ENCODE peak calls at places on chromosome 14, in five cellular contexts. V, A, N, Q and U are unnamed samples. For H3K4me1, the result is how much of the 10 kb centered on the place peaks cover.

GRCh38 chr14:65260786-65261185 is 151.7 kb upstream of the FUT8 start:
- DNase-seq in V (no peak), A (no peak), N (no peak), Q (no peak), U (no peak)

GRCh38 chr14:104138098-104138890 is at the start of gene KIF26A:
- DNase-seq in V (no peak), A (peak), N (peak), Q (peak), U (no peak)

GRCh38 chr14:72975776-72976175 is 49.5 kb downstream of the DCAF4 start:
- DNase-seq in V (no peak), A (no peak), N (no peak), Q (no peak), U (no peak)

GRCh38 chr14:100740196-100740825 is 13.6 kb downstream of the DLK1 start:
- DNase-seq in V (no peak), A (no peak), N (no peak), Q (peak), U (no peak)

GRCh38 chr14:83491091-83491490 is 1957.4 kb upstream of the SEL1L start:
- DNase-seq in V (no peak), A (no peak), N (no peak), Q (no peak), U (no peak)

GRCh38 chr14:101499513-101499912 is 61.8 kb upstream of the DIO3 start:
- DNase-seq in V (no peak), A (no peak), N (peak), Q (peak), U (no peak)

GRCh38 chr14:20350860-20351259 is 7.4 kb downstream of the PARP2 start:
- DNase-seq in V (no peak), A (no peak), N (no peak), Q (no peak), U (no peak)

GRCh38 chr14:38238332-38238731 is 17.6 kb downstream of the CLEC14A start:
- DNase-seq in V (no peak), A (no peak), N (no peak), Q (no peak), U (no peak)

GRCh38 chr14:85762523-85762922 is 232.6 kb downstream of the FLRT2 start:
- DNase-seq in V (no peak), A (no peak), N (no peak), Q (no peak), U (no peak)

GRCh38 chr14:21073921-21074320 is 3.8 kb downstream of the ARHGEF40 start:
- DNase-seq in V (no peak), A (no peak), N (no peak), Q (no peak), U (no peak)

GRCh38 chr14:86333506-86333905 is 803.6 kb downstream of the FLRT2 start:
- DNase-seq in V (no peak), A (no peak), N (no peak), Q (no peak), U (no peak)

GRCh38 chr14:58488550-58488949 is 61.0 kb downstream of the KIAA0586 start:
- DNase-seq in V (no peak), A (no peak), N (no peak), Q (no peak), U (no peak)

GRCh38 chr14:97432586-97432985 is 635.4 kb downstream of the VRK1 start:
- DNase-seq in V (no peak), A (no peak), N (no peak), Q (no peak), U (no peak)

GRCh38 chr14:32509632-32510187 is 180.6 kb downstream of the AKAP6 start:
- DNase-seq in V (peak), A (no peak), N (peak), Q (peak), U (no peak)
- H3K4me1 ChIP-seq in V (under half), A (under half), N (under half), Q (under half), U (under half)

GRCh38 chr14:68394719-68395117 is 398.1 kb downstream of the ZFP36L1 start:
- DNase-seq in V (no peak), A (no peak), N (peak), Q (peak), U (no peak)
- H3K27ac ChIP-seq in V (no peak), A (peak), N (peak), Q (peak), U (no peak)

GRCh38 chr14:24188251-24189058 is at the start of gene IPO4:
- DNase-seq in V (peak), A (peak), N (peak), Q (peak), U (peak)

GRCh38 chr14:24189059-24189375 is 401 bp upstream of the IPO4 start:
- DNase-seq in V (no peak), A (no peak), N (no peak), Q (no peak), U (no peak)

GRCh38 chr14:24190416-24190815 is 1.8 kb upstream of the IPO4 start:
- DNase-seq in V (no peak), A (no peak), N (no peak), Q (no peak), U (no peak)

GRCh38 chr14:24187538-24187915 is 1.1 kb downstream of the IPO4 start:
- DNase-seq in V (no peak), A (no peak), N (no peak), Q (no peak), U (no peak)

GRCh38 chr14:24189460-24189859 is 844 bp upstream of the IPO4 start:
- DNase-seq in V (no peak), A (no peak), N (no peak), Q (no peak), U (no peak)
- H3K4me1 ChIP-seq in V (under half), A (under half), N (under half), Q (under half), U (under half)

GRCh38 chr14:61492474-61492873 is 171.1 kb downstream of the PRKCH start:
- DNase-seq in V (no peak), A (no peak), N (no peak), Q (no peak), U (no peak)

GRCh38 chr14:61489527-61489926 is 168.1 kb downstream of the PRKCH start:
- DNase-seq in V (no peak), A (no peak), N (no peak), Q (no peak), U (no peak)

GRCh38 chr14:61491876-61492440 is 170.6 kb downstream of the PRKCH start:
- DNase-seq in V (peak), A (no peak), N (no peak), Q (no peak), U (no peak)

GRCh38 chr14:61489932-61490331 is 168.6 kb downstream of the PRKCH start:
- DNase-seq in V (peak), A (no peak), N (no peak), Q (peak), U (no peak)

DNA sequence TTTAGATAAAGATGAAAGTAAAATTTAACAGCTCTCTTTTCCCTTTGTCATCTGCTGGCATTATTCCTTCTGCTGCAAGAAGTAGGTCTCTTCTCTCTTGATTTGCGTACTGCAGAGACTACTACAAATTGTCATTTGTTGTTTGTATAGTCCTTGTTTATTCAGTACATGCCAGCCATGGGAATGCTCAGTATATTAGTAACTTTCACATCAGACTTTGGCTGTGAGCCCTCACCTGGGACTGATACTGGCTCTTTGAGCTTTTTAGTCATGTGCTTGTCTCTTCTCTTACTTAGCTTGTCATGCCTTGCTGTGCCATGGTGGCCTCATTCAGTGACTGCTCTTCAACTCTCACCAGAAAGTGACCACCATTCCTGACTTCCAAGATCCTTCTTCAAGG is 169.8 kb downstream of the PRKCH start:
- DNase-seq in V (no peak), A (no peak), N (no peak), Q (no peak), U (no peak)
- H3K27ac ChIP-seq in V (peak), A (no peak), N (no peak), Q (peak), U (no peak)

GRCh38 chr14:60648169-60648933 is 926 bp downstream of the SIX1 start:
- DNase-seq in V (no peak), A (no peak), N (no peak), Q (no peak), U (no peak)

GRCh38 chr14:60651051-60651935 is 2.0 kb upstream of the SIX1 start:
- DNase-seq in V (no peak), A (no peak), N (no peak), Q (no peak), U (no peak)

GRCh38 chr14:60648934-60649814 is at the start of gene SIX1:
- DNase-seq in V (peak), A (peak), N (peak), Q (no peak), U (no peak)

GRCh38 chr14:60650382-60650961 is 1.2 kb upstream of the SIX1 start:
- DNase-seq in V (no peak), A (no peak), N (no peak), Q (no peak), U (no peak)

GRCh38 chr14:60649815-60650381 is 621 bp upstream of the SIX1 start:
- DNase-seq in V (no peak), A (no peak), N (no peak), Q (no peak), U (no peak)
- H3K4me1 ChIP-seq in V (half or more), A (under half), N (under half), Q (under half), U (under half)

GRCh38 chr14:91415794-91416743 is 1.6 kb downstream of the CCDC88C start:
- DNase-seq in V (peak), A (no peak), N (no peak), Q (no peak), U (peak)
- H3K27ac ChIP-seq in V (peak), A (no peak), N (no peak), Q (no peak), U (peak)

GRCh38 chr14:35050652-35051051 is 4.6 kb downstream of the FAM177A1 start:
- DNase-seq in V (no peak), A (no peak), N (no peak), Q (no peak), U (no peak)

GRCh38 chr14:35051796-35052195 is 5.7 kb downstream of the FAM177A1 start:
- DNase-seq in V (no peak), A (no peak), N (no peak), Q (no peak), U (no peak)

GRCh38 chr14:35046751-35047536 is 872 bp downstream of the FAM177A1 start:
- DNase-seq in V (peak), A (no peak), N (no peak), Q (no peak), U (no peak)

GRCh38 chr14:35047961-35048513 is 2.0 kb downstream of the FAM177A1 start:
- DNase-seq in V (no peak), A (no peak), N (no peak), Q (no peak), U (no peak)

DNA sequence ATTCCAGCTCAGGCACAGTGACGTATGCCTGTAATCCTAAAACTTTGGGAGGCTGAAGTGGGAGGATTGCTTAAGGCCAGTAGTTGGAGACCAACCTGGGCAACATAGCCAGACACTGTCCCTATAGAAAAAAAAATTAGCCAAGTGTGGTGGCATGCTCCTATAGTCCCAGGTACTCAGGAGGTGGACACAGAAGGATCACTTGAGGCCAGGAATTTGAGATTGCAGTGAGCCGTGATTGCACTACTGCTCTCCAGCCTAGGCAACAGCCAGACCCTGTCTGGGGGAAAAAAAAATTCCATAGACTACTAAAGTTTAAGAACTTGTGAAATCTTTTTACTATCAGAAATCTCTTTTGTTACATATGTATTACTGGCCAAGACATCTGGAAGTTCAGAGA is 6.6 kb downstream of the FAM177A1 start:
- DNase-seq in V (no peak), A (no peak), N (no peak), Q (no peak), U (no peak)
- H3K4me1 ChIP-seq in V (under half), A (under half), N (under half), Q (under half), U (under half)